ENCODE peak calls at places on chromosomes 7 and 10, in six cellular contexts. Y is fibroblast of the aortic adventitia; G is AML-193; S is DMS79; I is effector memory CD8-positive, alpha-beta T cell; D is pancreas. Z is an unnamed sample.

GRCh38 chr7:110918949-110919548 is 171.9 kb upstream of the LRRN3 start:
- DNase-seq in D (no peak), I (no peak), S (no peak), Y (no peak), G (no peak), Z (no peak)

GRCh38 chr7:41977165-41977651 is 259.8 kb downstream of the GLI3 start:
- DNase-seq in S (no peak), D (no peak), G (peak; percentile 16), Y (peak; percentile 82), I (no peak), Z (peak; percentile 96)

GRCh38 chr10:113425596-113425995 is 127.3 kb upstream of the HABP2 start:
- DNase-seq in Y (no peak), S (peak; percentile 2), I (no peak), G (no peak), D (no peak), Z (no peak)

GRCh38 chr7:22008683-22009082 is 63.0 kb upstream of the CDCA7L start:
- DNase-seq in G (no peak), S (no peak), Y (no peak), I (no peak), D (no peak), Z (no peak)

GRCh38 chr7:66679633-66679980 is 50.9 kb downstream of the KCTD7 start:
- DNase-seq in D (no peak), I (no peak), S (no peak), G (no peak), Y (no peak), Z (no peak)

GRCh38 chr10:60323171-60323570 is 66.5 kb downstream of the ANK3 start:
- DNase-seq in G (no peak), S (no peak), D (no peak), Y (no peak), I (no peak), Z (no peak)

GRCh38 chr10:131778385-131778784 is 122.4 kb upstream of the PPP2R2D start:
- DNase-seq in I (no peak), S (no peak), D (no peak), G (no peak), Y (no peak), Z (no peak)

GRCh38 chr10:78774614-78774998 is 294.2 kb upstream of the ZMIZ1 start:
- DNase-seq in I (no peak), Y (no peak), D (peak; percentile 54), G (no peak), S (no peak), Z (no peak)

Z was measured in myocyte.